ENCODE peak calls at places on chromosomes 4 and X, in seven cellular contexts. Z is transverse colon, C is esophagus muscularis mucosa, S is HepG2, B is GM12878, H is SK-N-SH, E is stomach. V is an unnamed sample. For H3K4me1, the result is how much of the 10 kb centered on the place peaks cover.

GRCh38 chr4:53861856-53862610 is 202.4 kb downstream of the CHIC2 start:
- DNase-seq in Z (no peak), C (no peak), S (no peak), B (no peak), H (no peak), E (no peak), V (no peak)

GRCh38 chr4:120692964-120693363 is 229.6 kb downstream of the PRDM5 start:
- DNase-seq in Z (peak), C (no peak), S (peak), B (no peak), H (no peak), E (no peak), V (no peak)

GRCh38 chrX:120463241-120463640 is 5.9 kb downstream of the LAMP2 start:
- DNase-seq in Z (no peak), C (no peak), S (peak), B (no peak), H (no peak), E (no peak), V (peak)

GRCh38 chr4:162586266-162586665 is 422.5 kb upstream of the FSTL5 start:
- DNase-seq in Z (no peak), C (no peak), S (no peak), B (no peak), H (no peak), E (no peak), V (no peak)

GRCh38 chrX:9646471-9647038 is 119.1 kb downstream of the GPR143 start:
- DNase-seq in Z (no peak), C (no peak), S (no peak), B (no peak), H (no peak), E (no peak), V (no peak)

GRCh38 chrX:137545711-137546651 is 19.9 kb upstream of the ZIC3 start:
- DNase-seq in Z (no peak), C (no peak), S (no peak), B (no peak), H (no peak), E (no peak), V (no peak)

GRCh38 chrX:14529288-14529989 is at the start of gene GLRA2:
- DNase-seq in Z (peak), C (no peak), S (peak), B (no peak), H (no peak), E (no peak), V (no peak)

GRCh38 chr4:159006202-159006601 is 96.7 kb upstream of the RAPGEF2 start:
- DNase-seq in Z (peak), C (no peak), S (peak), B (no peak), H (no peak), E (no peak), V (no peak)

GRCh38 chr4:43271946-43272345 is 379.4 kb downstream of the GRXCR1 start:
- DNase-seq in Z (no peak), C (no peak), S (no peak), B (no peak), H (no peak), E (no peak), V (no peak)

GRCh38 chrX:69216911-69217310 is 51.7 kb upstream of the PJA1 start:
- DNase-seq in Z (no peak), C (no peak), S (no peak), B (no peak), H (no peak), E (no peak), V (peak)

GRCh38 chr4:8908206-8908893 is 36.7 kb upstream of the HMX1 start:
- DNase-seq in Z (peak), C (no peak), S (no peak), B (no peak), H (peak), E (peak), V (no peak)

GRCh38 chrX:37349131-37350033 is at the start of gene PRRG1:
- DNase-seq in Z (peak), C (peak), S (peak), B (no peak), H (peak), E (peak), V (peak)

GRCh38 chr4:101191302-101192098 is 155.8 kb downstream of the PPP3CA start:
- DNase-seq in Z (peak), C (no peak), S (no peak), B (no peak), H (peak), E (peak), V (peak)

GRCh38 chr4:73740353-73740778 is at the start of gene CXCL8:
- DNase-seq in Z (peak), C (no peak), S (peak), B (no peak), H (no peak), E (peak), V (peak)

GRCh38 chr4:1720163-1720983 is 750 bp downstream of the TMEM129 start:
- DNase-seq in Z (peak), C (no peak), S (no peak), B (no peak), H (peak), E (peak), V (peak)
- H3K4me1 ChIP-seq in Z (under half), C (under half), S (under half), B (under half), H (under half), E (under half), V (under half)

GRCh38 chrX:154358011-154358410 is 16.4 kb downstream of the FLNA start:
- DNase-seq in Z (no peak), C (no peak), S (no peak), B (no peak), H (no peak), E (no peak), V (no peak)
- TF ChIP-seq POLR2AphosphoS5 in Z (no peak), C (peak), S (no peak), B (no peak), H (no peak), E (no peak), V (no peak)

GRCh38 chr4:146255874-146256273 is 41.5 kb downstream of the REELD1 start:
- DNase-seq in Z (no peak), C (no peak), S (peak), B (no peak), H (no peak), E (no peak), V (no peak)
- H3K4me3 ChIP-seq in Z (no peak), C (no peak), S (no peak), B (no peak), H (no peak), E (no peak), V (no peak)

DNA sequence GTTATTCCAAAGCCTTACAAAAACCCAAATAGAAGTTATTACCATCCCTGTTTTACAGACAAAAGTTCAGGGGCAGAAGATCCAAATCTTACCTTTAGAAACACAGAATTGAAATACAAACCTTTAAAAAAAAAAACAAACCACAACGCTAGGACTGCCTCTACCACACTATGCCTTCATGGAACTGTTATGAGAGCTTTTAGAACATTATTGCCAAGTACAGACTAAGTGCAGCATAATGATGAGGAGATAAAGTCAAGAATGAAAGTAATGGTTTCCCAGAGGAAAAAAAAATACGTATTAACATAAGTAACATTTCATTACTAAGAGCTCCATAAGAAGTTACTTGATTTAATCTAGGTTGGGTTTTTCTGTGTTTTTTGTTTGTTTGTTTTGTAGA is 34.3 kb downstream of the TSPAN5 start:
- DNase-seq in Z (no peak), C (no peak), S (no peak), B (no peak), H (no peak), E (no peak), V (no peak)
- H3K4me1 ChIP-seq in Z (under half), C (under half), S (under half), B (under half), H (under half), E (under half), V (under half)

GRCh38 chrX:1391707-1392375 is at the start of gene SLC25A6:
- DNase-seq in Z (peak), C (peak), S (peak), B (peak), H (peak), E (peak), V (peak)
- TF ChIP-seq POLR2AphosphoS5 in Z (peak), C (peak), S (peak), B (peak), H (peak), E (peak), V (peak)

GRCh38 chr4:154560824-154561231 is 2.0 kb upstream of the FGB start:
- DNase-seq in Z (no peak), C (no peak), S (peak), B (no peak), H (no peak), E (no peak), V (no peak)
- H3K4me3 ChIP-seq in Z (no peak), C (no peak), S (peak), B (no peak), H (no peak), E (no peak), V (no peak)

DNA sequence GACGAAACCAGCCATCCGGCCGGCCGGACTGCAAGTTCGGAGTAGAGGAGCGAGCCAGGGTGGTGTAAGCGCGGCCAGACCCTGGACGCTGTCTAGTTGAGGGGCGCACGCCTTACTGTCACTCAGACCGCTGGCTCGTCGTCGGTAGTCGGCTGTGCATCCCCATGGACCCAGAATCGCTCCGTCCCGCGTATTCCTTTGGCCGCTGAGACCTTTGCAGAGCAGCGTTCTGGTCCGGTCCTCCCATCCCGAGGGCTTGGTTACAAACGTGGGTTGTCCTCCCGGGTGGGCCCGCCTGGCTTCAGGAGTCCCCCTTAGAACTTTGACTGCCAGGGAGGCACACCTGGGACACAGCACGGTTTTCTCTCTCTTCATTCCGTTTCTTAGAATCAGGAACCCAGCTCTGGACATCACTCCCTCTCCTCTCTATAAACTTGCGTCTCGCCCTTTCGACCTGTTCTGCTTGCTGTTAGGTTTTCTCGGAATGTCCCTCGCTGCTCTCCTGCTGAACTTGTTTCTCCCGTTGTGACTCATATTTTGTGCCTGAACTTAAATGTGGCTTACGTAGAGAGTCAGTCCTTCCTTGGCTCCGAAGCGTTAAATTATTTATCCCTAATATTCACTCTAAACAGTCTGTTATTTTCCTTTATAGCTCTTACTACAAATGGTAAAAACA is 682 bp downstream of the PGM2 start:
- DNase-seq in Z (peak), C (peak), S (no peak), B (no peak), H (no peak), E (peak), V (peak)
- H3K4me1 ChIP-seq in Z (under half), C (under half), S (under half), B (under half), H (under half), E (under half), V (under half)

DNA sequence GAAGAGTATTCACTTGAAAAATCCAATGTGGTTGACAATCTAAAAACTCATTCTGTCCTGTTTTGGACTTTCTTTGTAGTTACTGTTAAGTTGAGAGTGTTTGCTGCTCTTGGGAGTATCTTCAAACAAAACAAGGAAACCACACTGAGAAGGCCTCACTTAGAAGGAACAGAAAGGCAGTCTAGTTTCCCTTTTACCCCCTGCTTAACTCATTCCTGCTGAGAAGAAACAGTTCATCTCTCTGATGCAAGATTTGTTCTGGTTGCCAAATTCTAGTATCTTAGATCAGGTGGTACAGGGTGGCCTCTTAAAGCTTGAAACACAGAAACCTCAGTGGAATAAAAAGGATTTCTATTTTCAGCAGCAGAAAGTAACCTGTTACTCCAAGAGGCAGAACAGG is 41.4 kb downstream of the GUCY2F start:
- DNase-seq in Z (no peak), C (no peak), S (no peak), B (no peak), H (no peak), E (no peak), V (no peak)
- TF ChIP-seq POLR2AphosphoS5 in Z (no peak), C (no peak), S (no peak), B (no peak), H (no peak), E (no peak), V (no peak)